ENCODE peak calls at places on chromosomes 2 and 18, in nine cellular contexts. S is right atrium auricular region, U is GM23248, X is GM23338, N is adrenal gland, F is HL-60, M is GM12865, L is uterus, R is skeletal muscle cell. Z is an unnamed sample.

GRCh38 chr2:16011621-16011960 is 71.2 kb downstream of the MYCN start:
- DNase-seq in S (no peak), U (no peak), X (no peak), N (no peak), F (no peak), M (no peak), L (no peak), R (no peak), Z (no peak)

GRCh38 chr2:138712212-138712979 is 67.8 kb downstream of the NXPH2 start:
- DNase-seq in S (no peak), U (peak; percentile 29), X (no peak), N (no peak), F (no peak), M (peak; percentile 87), L (no peak), R (no peak), Z (no peak)

GRCh38 chr2:44939074-44940052 is 2.1 kb upstream of the SIX3 start:
- DNase-seq in S (no peak), U (no peak), X (peak; percentile 70), N (no peak), F (no peak), M (no peak), L (no peak), R (no peak), Z (no peak)

GRCh38 chr2:127226520-127227263 is 6.6 kb upstream of the CYP27C1 start:
- DNase-seq in S (no peak), U (peak; percentile 91), X (no peak), N (no peak), F (no peak), M (peak; percentile 67), L (no peak), R (peak; percentile 77), Z (no peak)

GRCh38 chr18:44601447-44601846 is 79.2 kb upstream of the SETBP1 start:
- DNase-seq in S (no peak), U (peak; percentile 92), X (no peak), N (no peak), F (no peak), M (no peak), L (no peak), R (peak; percentile 86), Z (no peak)

GRCh38 chr2:68853035-68853434 is 18.2 kb downstream of the BMP10 start:
- DNase-seq in S (no peak), U (peak; percentile 14), X (no peak), N (no peak), F (no peak), M (no peak), L (no peak), R (peak; percentile 6), Z (no peak)

GRCh38 chr2:104969564-104969963 is 68.3 kb upstream of the MRPS9 start:
- DNase-seq in S (no peak), U (no peak), X (peak; percentile 30), N (no peak), F (no peak), M (no peak), L (no peak), R (no peak), Z (no peak)

GRCh38 chr2:157497603-157498314 is 53.9 kb upstream of the CYTIP start:
- DNase-seq in S (no peak), U (peak; percentile 77), X (peak; percentile 82), N (no peak), F (no peak), M (peak; percentile 50), L (no peak), R (no peak), Z (no peak)

GRCh38 chr2:241880311-241881073 is 11.0 kb downstream of the RTP5 start:
- DNase-seq in S (no peak), U (no peak), X (no peak), N (no peak), F (no peak), M (no peak), L (no peak), R (no peak), Z (no peak)

GRCh38 chr2:239267411-239267941 is 133.3 kb downstream of the HDAC4 start:
- DNase-seq in S (peak; percentile 85), U (peak; percentile 89), X (peak; percentile 33), N (peak; percentile 62), F (peak; percentile 79), M (peak; percentile 90), L (no peak), R (no peak), Z (peak; percentile 84)

GRCh38 chr2:38037757-38038615 is 38.0 kb downstream of the CYP1B1 start:
- DNase-seq in S (peak; percentile 66), U (peak; percentile 74), X (peak; percentile 86), N (no peak), F (no peak), M (peak; percentile 88), L (peak; percentile 56), R (no peak), Z (no peak)

GRCh38 chr2:84631047-84631446 is 114.7 kb downstream of the DNAH6 start:
- DNase-seq in S (no peak), U (peak; percentile 58), X (peak; percentile 62), N (no peak), F (no peak), M (peak; percentile 17), L (no peak), R (peak; percentile 4), Z (no peak)

GRCh38 chr2:202771741-202772470 is 99.7 kb downstream of the ICA1L start:
- DNase-seq in S (peak; percentile 63), U (peak; percentile 30), X (no peak), N (peak; percentile 66), F (no peak), M (no peak), L (peak; percentile 49), R (no peak), Z (no peak)

GRCh38 chr18:23723121-23723520 is 33.9 kb downstream of the LAMA3 start:
- DNase-seq in S (no peak), U (peak; percentile 42), X (no peak), N (no peak), F (no peak), M (no peak), L (no peak), R (peak; percentile 30), Z (no peak)

GRCh38 chr18:62832282-62832681 is 116.9 kb downstream of the PHLPP1 start:
- DNase-seq in S (no peak), U (no peak), X (peak; percentile 82), N (no peak), F (no peak), M (no peak), L (no peak), R (no peak), Z (no peak)

GRCh38 chr2:72932045-72932444 is 14.7 kb downstream of the EMX1 start:
- DNase-seq in S (no peak), U (peak; percentile 54), X (no peak), N (no peak), F (no peak), M (no peak), L (no peak), R (no peak), Z (no peak)

GRCh38 chr18:74249181-74249968 is 42.4 kb downstream of the CYB5A start:
- DNase-seq in S (no peak), U (peak; percentile 94), X (no peak), N (peak; percentile 34), F (peak; percentile 90), M (no peak), L (no peak), R (peak; percentile 88), Z (no peak)

DNA sequence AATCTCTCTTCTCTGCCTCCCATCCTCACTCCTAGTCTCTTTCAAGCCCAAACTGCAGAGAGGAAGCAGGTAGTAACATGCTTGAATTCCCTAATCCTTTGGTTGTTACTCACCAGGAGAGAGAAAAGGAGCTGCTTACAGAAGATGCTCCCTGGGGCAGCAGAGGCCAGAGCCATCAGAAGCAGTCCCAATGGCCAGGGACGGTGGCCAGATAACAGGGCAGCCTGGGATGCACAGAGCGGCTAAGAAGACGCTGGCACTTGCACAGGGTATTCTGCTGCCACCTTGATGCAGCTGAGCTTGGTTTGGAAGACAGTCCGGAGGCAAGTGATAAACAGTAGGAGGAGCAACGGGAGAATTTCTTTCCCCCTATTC is 250 bp downstream of the DSC1 start:
- DNase-seq in S (no peak), U (no peak), X (no peak), N (no peak), F (no peak), M (no peak), L (no peak), R (no peak), Z (no peak)
- H3K4me3 ChIP-seq in S (no peak overlapping the region), U (no peak overlapping the region), X (no peak overlapping the region), N (no peak overlapping the region), F (no peak overlapping the region), M (no peak overlapping the region), L (no peak overlapping the region), R (no peak overlapping the region), Z (no peak overlapping the region)

DNA sequence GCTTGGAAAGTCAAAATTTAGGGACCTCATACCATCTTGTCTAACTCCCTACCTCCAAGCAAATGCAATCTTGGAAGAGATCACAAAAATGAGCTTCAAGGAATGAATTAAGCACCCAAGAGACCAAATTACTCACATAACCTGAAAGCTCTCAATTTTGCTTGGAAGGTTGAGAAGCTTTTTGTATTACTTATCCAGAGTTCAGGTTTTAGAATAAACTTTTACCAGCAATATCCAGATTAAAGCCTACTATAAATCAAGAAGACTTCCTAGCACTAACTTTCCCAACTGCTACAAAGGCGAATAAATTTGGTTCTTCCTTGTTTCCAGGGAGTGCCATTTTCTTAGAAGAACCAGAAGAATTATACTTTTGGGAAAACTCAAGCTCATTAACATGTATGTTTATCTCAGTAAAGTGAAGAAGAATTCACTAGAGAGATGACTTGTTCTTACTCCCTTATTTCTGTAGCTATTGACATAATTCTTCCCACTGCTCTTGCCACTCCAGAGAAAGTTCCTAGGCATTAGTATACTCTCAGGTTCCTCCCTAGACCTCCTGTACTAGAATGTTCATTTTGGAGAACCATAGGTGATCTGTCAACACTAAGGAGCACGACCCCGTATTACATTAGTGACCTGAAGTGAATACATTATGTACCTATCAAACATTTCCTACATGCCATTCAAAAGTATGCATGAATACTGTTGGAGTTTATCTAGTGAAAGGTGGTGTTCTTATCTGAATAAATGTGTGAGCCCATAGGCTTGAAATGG is 18.0 kb upstream of the STPG4 start:
- DNase-seq in S (no peak), U (peak; percentile 39), X (no peak), N (no peak), F (no peak), M (no peak), L (no peak), R (no peak), Z (no peak)
- H3K4me3 ChIP-seq in S (peak overlapping the region; percentile 97), U (peak overlapping the region; percentile 97), X (peak overlapping the region; percentile 94), N (no peak overlapping the region), F (peak overlapping the region; percentile 25), M (peak overlapping the region; percentile 68), L (peak overlapping the region; percentile 93), R (peak overlapping the region; percentile 100), Z (peak overlapping the region; percentile 95)

GRCh38 chr2:143473206-143473605 is 344.0 kb downstream of the ARHGAP15 start:
- DNase-seq in S (no peak), U (peak; percentile 73), X (no peak), N (no peak), F (no peak), M (no peak), L (no peak), R (no peak), Z (no peak)
- H3K4me3 ChIP-seq in S (no peak overlapping the region), U (peak overlapping the region; percentile 21), X (no peak overlapping the region), N (no peak overlapping the region), F (no peak overlapping the region), M (no peak overlapping the region), L (no peak overlapping the region), R (no peak overlapping the region), Z (no peak overlapping the region)

DNA sequence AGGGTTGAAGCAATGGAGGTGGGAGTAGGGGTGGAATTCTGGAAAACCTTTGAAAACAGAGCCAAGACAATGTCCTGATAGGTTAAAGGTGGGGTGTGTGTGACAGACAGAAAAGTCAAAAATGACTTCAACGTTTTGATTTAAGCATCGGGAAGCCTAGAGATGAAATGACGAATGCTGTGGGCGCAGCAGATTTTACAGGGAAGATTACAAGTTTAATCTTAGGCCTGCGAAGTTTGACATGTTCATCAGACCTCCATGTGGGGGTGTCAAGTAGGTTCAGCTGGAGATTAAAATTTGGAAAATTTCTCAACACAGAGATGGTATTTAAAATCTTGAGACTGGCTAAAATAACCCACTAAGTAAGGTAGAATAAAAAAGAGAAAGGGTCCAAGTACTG is 453.3 kb downstream of the TXNL1 start:
- DNase-seq in S (no peak), U (no peak), X (no peak), N (no peak), F (no peak), M (no peak), L (no peak), R (no peak), Z (no peak)
- H3K4me3 ChIP-seq in S (no peak overlapping the region), U (no peak overlapping the region), X (no peak overlapping the region), N (no peak overlapping the region), F (no peak overlapping the region), M (no peak overlapping the region), L (no peak overlapping the region), R (no peak overlapping the region), Z (no peak overlapping the region)